ENCODE peak calls at places on chromosomes 12 and 14, in eight cellular contexts. One of them, this sample, is unnamed.

GRCh38 chr12:26369588-26369987 is 174.2 kb downstream of the SSPN start:
- DNase-seq in hepatic stellate cell: peak; percentile 61
- DNase-seq in adrenal gland: peak; percentile 72
- DNase-seq in H7: peak; percentile 8
- DNase-seq in posterior cingulate gyrus: no peak
- DNase-seq in activated CD4-positive, CD25-positive, alpha-beta regulatory T cell treated with anti-CD3 and anti-CD28 coated beads, Interleukin-2, amount 50 U/mL, for 72 hours: no peak
- DNase-seq in BE2C: peak; percentile 8
- DNase-seq in B cell: no peak
- DNase-seq in this sample: no peak

GRCh38 chr12:102869571-102869970 is 47.5 kb downstream of the PAH start:
- DNase-seq in activated CD4-positive, CD25-positive, alpha-beta regulatory T cell treated with anti-CD3 and anti-CD28 coated beads, Interleukin-2, amount 50 U/mL, for 72 hours: no peak
- DNase-seq in B cell: no peak
- DNase-seq in hepatic stellate cell: no peak
- DNase-seq in BE2C: no peak
- DNase-seq in posterior cingulate gyrus: no peak
- DNase-seq in adrenal gland: peak; percentile 23
- DNase-seq in H7: no peak
- DNase-seq in this sample: no peak

GRCh38 chr14:104689620-104690265 is 325 bp downstream of the INF2 start:
- DNase-seq in activated CD4-positive, CD25-positive, alpha-beta regulatory T cell treated with anti-CD3 and anti-CD28 coated beads, Interleukin-2, amount 50 U/mL, for 72 hours: no peak
- DNase-seq in BE2C: no peak
- DNase-seq in posterior cingulate gyrus: no peak
- DNase-seq in H7: peak; percentile 85
- DNase-seq in adrenal gland: no peak
- DNase-seq in hepatic stellate cell: peak; percentile 63
- DNase-seq in B cell: no peak
- DNase-seq in this sample: no peak

GRCh38 chr14:89598548-89599186 is 181.6 kb upstream of the FOXN3 start:
- DNase-seq in adrenal gland: no peak
- DNase-seq in H7: no peak
- DNase-seq in posterior cingulate gyrus: no peak
- DNase-seq in BE2C: no peak
- DNase-seq in hepatic stellate cell: no peak
- DNase-seq in activated CD4-positive, CD25-positive, alpha-beta regulatory T cell treated with anti-CD3 and anti-CD28 coated beads, Interleukin-2, amount 50 U/mL, for 72 hours: no peak
- DNase-seq in B cell: no peak
- DNase-seq in this sample: no peak

GRCh38 chr12:52615208-52615868 is 3.0 kb downstream of the KRT73 start:
- DNase-seq in posterior cingulate gyrus: no peak
- DNase-seq in activated CD4-positive, CD25-positive, alpha-beta regulatory T cell treated with anti-CD3 and anti-CD28 coated beads, Interleukin-2, amount 50 U/mL, for 72 hours: no peak
- DNase-seq in H7: no peak
- DNase-seq in BE2C: no peak
- DNase-seq in adrenal gland: no peak
- DNase-seq in B cell: no peak
- DNase-seq in hepatic stellate cell: no peak
- DNase-seq in this sample: no peak

GRCh38 chr12:121499929-121500793 is 80.7 kb downstream of the KDM2B start:
- DNase-seq in adrenal gland: peak; percentile 79
- DNase-seq in hepatic stellate cell: peak; percentile 89
- DNase-seq in BE2C: peak; percentile 85
- DNase-seq in H7: peak; percentile 91
- DNase-seq in activated CD4-positive, CD25-positive, alpha-beta regulatory T cell treated with anti-CD3 and anti-CD28 coated beads, Interleukin-2, amount 50 U/mL, for 72 hours: peak; percentile 80
- DNase-seq in posterior cingulate gyrus: peak; percentile 86
- DNase-seq in B cell: peak; percentile 87
- DNase-seq in this sample: peak; percentile 51

GRCh38 chr12:256958-257357 is 5.7 kb downstream of the SLC6A13 start:
- DNase-seq in BE2C: no peak
- DNase-seq in B cell: no peak
- DNase-seq in activated CD4-positive, CD25-positive, alpha-beta regulatory T cell treated with anti-CD3 and anti-CD28 coated beads, Interleukin-2, amount 50 U/mL, for 72 hours: no peak
- DNase-seq in H7: no peak
- DNase-seq in adrenal gland: no peak
- DNase-seq in posterior cingulate gyrus: no peak
- DNase-seq in hepatic stellate cell: no peak
- DNase-seq in this sample: no peak

GRCh38 chr14:72416892-72417291 is 477.0 kb downstream of the DPF3 start:
- DNase-seq in hepatic stellate cell: no peak
- DNase-seq in activated CD4-positive, CD25-positive, alpha-beta regulatory T cell treated with anti-CD3 and anti-CD28 coated beads, Interleukin-2, amount 50 U/mL, for 72 hours: no peak
- DNase-seq in BE2C: peak; percentile 39
- DNase-seq in posterior cingulate gyrus: no peak
- DNase-seq in adrenal gland: no peak
- DNase-seq in H7: peak; percentile 26
- DNase-seq in B cell: peak; percentile 17
- DNase-seq in this sample: no peak

GRCh38 chr14:74237441-74237840 is 1.8 kb upstream of the VSX2 start:
- DNase-seq in activated CD4-positive, CD25-positive, alpha-beta regulatory T cell treated with anti-CD3 and anti-CD28 coated beads, Interleukin-2, amount 50 U/mL, for 72 hours: no peak
- DNase-seq in B cell: no peak
- DNase-seq in posterior cingulate gyrus: no peak
- DNase-seq in H7: no peak
- DNase-seq in BE2C: no peak
- DNase-seq in hepatic stellate cell: no peak
- DNase-seq in adrenal gland: no peak
- DNase-seq in this sample: no peak

GRCh38 chr12:85448548-85449139 is 168.6 kb downstream of the ALX1 start:
- DNase-seq in hepatic stellate cell: no peak
- DNase-seq in adrenal gland: no peak
- DNase-seq in BE2C: no peak
- DNase-seq in H7: no peak
- DNase-seq in B cell: no peak
- DNase-seq in activated CD4-positive, CD25-positive, alpha-beta regulatory T cell treated with anti-CD3 and anti-CD28 coated beads, Interleukin-2, amount 50 U/mL, for 72 hours: no peak
- DNase-seq in posterior cingulate gyrus: no peak
- DNase-seq in this sample: no peak

GRCh38 chr12:98352835-98353234 is 162.6 kb upstream of the TMPO start:
- DNase-seq in H7: no peak
- DNase-seq in adrenal gland: no peak
- DNase-seq in activated CD4-positive, CD25-positive, alpha-beta regulatory T cell treated with anti-CD3 and anti-CD28 coated beads, Interleukin-2, amount 50 U/mL, for 72 hours: no peak
- DNase-seq in B cell: no peak
- DNase-seq in posterior cingulate gyrus: no peak
- DNase-seq in hepatic stellate cell: no peak
- DNase-seq in BE2C: no peak
- DNase-seq in this sample: no peak

GRCh38 chr12:114263031-114263825 is 142.7 kb downstream of the TBX5 start:
- DNase-seq in adrenal gland: no peak
- DNase-seq in H7: no peak
- DNase-seq in posterior cingulate gyrus: no peak
- DNase-seq in BE2C: no peak
- DNase-seq in activated CD4-positive, CD25-positive, alpha-beta regulatory T cell treated with anti-CD3 and anti-CD28 coated beads, Interleukin-2, amount 50 U/mL, for 72 hours: no peak
- DNase-seq in hepatic stellate cell: no peak
- DNase-seq in B cell: no peak
- DNase-seq in this sample: no peak

GRCh38 chr12:46358791-46359666 is 13.5 kb downstream of the SLC38A2 start:
- DNase-seq in BE2C: no peak
- DNase-seq in B cell: no peak
- DNase-seq in posterior cingulate gyrus: no peak
- DNase-seq in hepatic stellate cell: no peak
- DNase-seq in adrenal gland: no peak
- DNase-seq in activated CD4-positive, CD25-positive, alpha-beta regulatory T cell treated with anti-CD3 and anti-CD28 coated beads, Interleukin-2, amount 50 U/mL, for 72 hours: no peak
- DNase-seq in H7: no peak
- DNase-seq in this sample: no peak

GRCh38 chr14:62661818-62662217 is 383.4 kb downstream of the KCNH5 start:
- DNase-seq in H7: no peak
- DNase-seq in B cell: no peak
- DNase-seq in posterior cingulate gyrus: no peak
- DNase-seq in adrenal gland: no peak
- DNase-seq in BE2C: no peak
- DNase-seq in hepatic stellate cell: no peak
- DNase-seq in activated CD4-positive, CD25-positive, alpha-beta regulatory T cell treated with anti-CD3 and anti-CD28 coated beads, Interleukin-2, amount 50 U/mL, for 72 hours: no peak
- DNase-seq in this sample: no peak

GRCh38 chr14:100588671-100589070 is 1.5 kb upstream of the BEGAIN start:
- DNase-seq in posterior cingulate gyrus: peak; percentile 50
- DNase-seq in activated CD4-positive, CD25-positive, alpha-beta regulatory T cell treated with anti-CD3 and anti-CD28 coated beads, Interleukin-2, amount 50 U/mL, for 72 hours: peak; percentile 21
- DNase-seq in BE2C: peak; percentile 3
- DNase-seq in adrenal gland: no peak
- DNase-seq in hepatic stellate cell: no peak
- DNase-seq in H7: no peak
- DNase-seq in B cell: no peak
- DNase-seq in this sample: no peak

GRCh38 chr14:61929651-61930050 is 167.4 kb downstream of the SNAPC1 start:
- DNase-seq in H7: no peak
- DNase-seq in posterior cingulate gyrus: no peak
- DNase-seq in adrenal gland: no peak
- DNase-seq in activated CD4-positive, CD25-positive, alpha-beta regulatory T cell treated with anti-CD3 and anti-CD28 coated beads, Interleukin-2, amount 50 U/mL, for 72 hours: no peak
- DNase-seq in hepatic stellate cell: no peak
- DNase-seq in B cell: no peak
- DNase-seq in BE2C: no peak
- DNase-seq in this sample: no peak

This sample was measured in occipital lobe.